ENCODE peak calls at places on chromosomes 4 and X, in nine cellular contexts. W is body of pancreas, J is HL-60, S is psoas muscle, I is BE2C, R is Peyer's patch, Z is neuronal stem cell, K is SJSA1, L is astrocyte of the spinal cord. E is an unnamed sample.

GRCh38 chrX:105331244-105331643 is 110.8 kb upstream of the TEX13A start:
- DNase-seq in J (no peak), K (no peak), S (no peak), I (no peak), R (no peak), Z (no peak), W (no peak), L (peak; percentile 67), E (peak; percentile 21)

GRCh38 chr4:169090479-169091215 is 80.6 kb upstream of the CBR4 start:
- DNase-seq in I (no peak), K (no peak), R (no peak), J (peak; percentile 50), W (no peak), Z (no peak), L (no peak), S (no peak), E (no peak)

GRCh38 chrX:63764946-63765345 is 20.1 kb downstream of the ARHGEF9 start:
- DNase-seq in S (no peak), L (peak; percentile 11), I (no peak), W (no peak), K (no peak), R (no peak), J (no peak), Z (no peak), E (no peak)

GRCh38 chr4:95549246-95550138 is 719 bp upstream of the UNC5C start:
- DNase-seq in Z (peak; percentile 43), W (peak; percentile 21), L (peak; percentile 63), J (peak; percentile 69), K (peak; percentile 44), I (no peak), R (peak; percentile 54), S (peak; percentile 45), E (no peak)

GRCh38 chrX:13411496-13412207 is 91.8 kb upstream of the ATXN3L start:
- DNase-seq in R (no peak), S (no peak), L (no peak), J (no peak), I (no peak), W (no peak), Z (no peak), K (no peak), E (no peak)

GRCh38 chr4:19224820-19225219 is 1026.9 kb upstream of the SLIT2 start:
- DNase-seq in K (peak; percentile 48), R (no peak), I (no peak), Z (no peak), W (no peak), S (no peak), L (peak; percentile 59), J (no peak), E (no peak)

GRCh38 chr4:82744284-82744963 is 54.2 kb downstream of the SCD5 start:
- DNase-seq in R (no peak), K (no peak), W (peak; percentile 87), I (no peak), S (no peak), Z (no peak), L (peak; percentile 7), J (no peak), E (no peak)

GRCh38 chr4:3416270-3416669 is 25.5 kb upstream of the HGFAC start:
- DNase-seq in W (no peak), S (no peak), R (peak; percentile 18), K (no peak), L (no peak), J (no peak), Z (no peak), I (no peak), E (no peak)

DNA sequence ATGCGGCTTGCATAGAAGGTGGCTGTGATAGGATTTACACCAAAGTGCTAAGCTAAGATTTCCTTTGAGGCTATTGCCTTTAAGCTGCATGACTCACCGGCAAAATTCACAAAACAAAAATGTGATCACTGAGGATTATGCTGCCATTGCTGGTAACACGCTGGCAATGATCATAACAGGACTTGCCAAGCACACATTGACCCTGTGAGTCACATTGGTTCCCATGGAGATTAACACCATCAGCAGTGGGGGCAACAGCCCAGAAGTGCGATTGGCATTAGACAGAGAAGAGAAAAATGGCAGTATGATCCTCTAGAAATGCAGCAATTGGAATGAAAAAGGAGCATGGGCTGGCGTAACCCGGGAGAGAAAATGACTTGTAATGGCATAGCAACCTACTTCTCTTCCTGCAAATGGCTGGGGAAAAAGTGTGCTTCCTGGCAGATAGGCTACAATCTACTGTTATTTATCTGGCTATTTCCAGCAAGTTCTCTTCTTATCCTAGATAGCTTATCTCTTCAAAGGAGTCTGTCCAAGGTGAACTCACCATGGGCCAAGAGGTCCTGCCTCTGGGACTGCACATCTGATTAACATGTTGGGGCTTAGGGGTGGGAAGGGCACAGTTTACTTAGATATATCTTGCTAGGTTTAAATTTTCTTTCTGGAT is 314.2 kb upstream of the IGFBP7 start:
- DNase-seq in Z (no peak), W (peak; percentile 66), J (no peak), K (no peak), S (no peak), L (peak; percentile 95), R (no peak), I (no peak), E (peak; percentile 45)
- H3K4me3 ChIP-seq in Z (no peak overlapping the region), W (no peak overlapping the region), J (no peak overlapping the region), K (no peak overlapping the region), S (no peak overlapping the region), L (no peak overlapping the region), R (no peak overlapping the region), I (no peak overlapping the region), E (no peak overlapping the region)

DNA sequence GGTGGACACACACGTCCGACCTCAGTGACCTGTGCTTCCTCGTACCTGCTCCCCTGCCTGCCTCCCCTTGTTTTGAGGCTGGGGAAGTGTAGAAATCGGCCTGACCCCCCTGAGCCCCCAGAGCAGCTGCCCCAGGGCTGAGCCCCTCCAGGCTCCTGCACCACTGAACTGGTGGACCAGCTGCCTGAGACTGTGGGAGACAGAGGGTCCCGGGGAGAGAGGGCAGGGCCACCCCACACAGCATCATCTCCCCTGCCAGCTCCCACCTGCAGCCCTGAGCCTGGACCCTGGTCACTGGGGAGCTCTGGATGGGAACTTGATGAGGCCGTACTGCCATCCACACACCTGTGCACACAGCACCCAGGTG is 15.0 kb upstream of the NAT8L start:
- DNase-seq in I (no peak), S (no peak), K (no peak), L (no peak), R (peak; percentile 37), J (no peak), Z (no peak), W (no peak), E (no peak)
- H3K4me3 ChIP-seq in I (no peak overlapping the region), S (no peak overlapping the region), K (no peak overlapping the region), L (no peak overlapping the region), R (no peak overlapping the region), J (no peak overlapping the region), Z (no peak overlapping the region), W (no peak overlapping the region), E (no peak overlapping the region)

DNA sequence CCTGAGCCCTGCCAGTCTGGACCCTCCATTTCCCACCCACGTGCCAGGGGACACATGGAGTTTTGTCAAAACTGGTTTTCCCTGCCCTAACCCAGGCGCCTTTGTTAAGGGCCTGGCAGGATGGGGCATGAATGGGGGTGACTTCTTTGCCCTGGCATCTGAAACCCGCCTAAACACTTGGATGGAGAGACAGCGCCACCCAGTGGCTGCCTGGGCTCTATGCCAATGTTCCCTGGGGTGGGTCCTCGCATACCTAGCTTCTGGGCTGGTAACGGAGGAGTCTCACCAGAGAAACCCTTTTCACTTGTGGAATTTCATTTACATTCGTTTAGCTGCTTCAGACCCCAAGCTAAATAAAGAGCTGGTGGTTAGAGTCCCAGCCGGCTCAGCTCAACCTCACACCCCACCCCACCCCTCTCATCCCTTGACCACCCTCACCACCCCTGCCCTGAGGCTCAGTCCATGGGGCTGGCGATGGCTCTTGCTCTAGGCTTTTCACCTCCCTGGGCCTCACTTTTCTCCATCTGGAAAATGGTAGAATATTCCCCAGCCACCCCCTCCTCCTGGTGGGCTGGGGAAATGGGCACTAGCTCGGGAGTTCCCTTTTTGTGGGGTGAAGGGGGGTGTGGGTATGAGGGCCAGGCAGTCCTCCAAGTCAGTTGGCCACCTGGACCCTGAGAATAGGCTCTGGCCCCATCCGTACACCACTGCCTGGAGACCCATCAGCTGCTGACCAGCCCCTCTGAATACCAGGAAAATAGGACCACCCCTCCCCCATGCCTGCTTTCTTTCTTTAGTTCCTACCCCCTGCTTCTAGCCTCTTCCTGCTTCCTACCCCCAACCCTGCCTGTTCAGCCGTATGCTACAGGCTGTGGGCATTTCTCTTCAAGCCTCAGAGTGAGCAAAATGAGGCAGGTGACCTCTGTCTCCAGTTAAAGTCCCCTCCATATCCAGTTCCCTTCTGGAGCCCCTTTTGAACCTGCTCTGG is 57.1 kb upstream of the PJA1 start:
- DNase-seq in K (peak; percentile 21), Z (peak; percentile 88), I (peak; percentile 75), J (peak; percentile 58), R (peak; percentile 70), L (peak; percentile 52), W (peak; percentile 66), S (peak; percentile 56), E (peak; percentile 1)
- H3K4me3 ChIP-seq in K (no peak overlapping the region), Z (no peak overlapping the region), I (no peak overlapping the region), J (no peak overlapping the region), R (no peak overlapping the region), L (no peak overlapping the region), W (no peak overlapping the region), S (no peak overlapping the region), E (no peak overlapping the region)

GRCh38 chr4:53859305-53859704 is 205.1 kb downstream of the CHIC2 start:
- DNase-seq in K (no peak), L (no peak), R (no peak), J (no peak), Z (no peak), I (no peak), S (no peak), W (no peak), E (no peak)

GRCh38 chr4:53863163-53863562 is 201.2 kb downstream of the CHIC2 start:
- DNase-seq in Z (no peak), K (no peak), J (no peak), W (no peak), L (peak; percentile 65), S (peak; percentile 21), R (no peak), I (no peak), E (no peak)

GRCh38 chr4:53863731-53864130 is 200.7 kb downstream of the CHIC2 start:
- DNase-seq in S (no peak), K (no peak), J (no peak), L (peak; percentile 14), W (no peak), R (no peak), I (peak; percentile 7), Z (no peak), E (no peak)

GRCh38 chr4:53865031-53865430 is 199.4 kb downstream of the CHIC2 start:
- DNase-seq in W (no peak), I (no peak), L (no peak), S (no peak), J (no peak), Z (no peak), K (no peak), R (no peak), E (no peak)

DNA sequence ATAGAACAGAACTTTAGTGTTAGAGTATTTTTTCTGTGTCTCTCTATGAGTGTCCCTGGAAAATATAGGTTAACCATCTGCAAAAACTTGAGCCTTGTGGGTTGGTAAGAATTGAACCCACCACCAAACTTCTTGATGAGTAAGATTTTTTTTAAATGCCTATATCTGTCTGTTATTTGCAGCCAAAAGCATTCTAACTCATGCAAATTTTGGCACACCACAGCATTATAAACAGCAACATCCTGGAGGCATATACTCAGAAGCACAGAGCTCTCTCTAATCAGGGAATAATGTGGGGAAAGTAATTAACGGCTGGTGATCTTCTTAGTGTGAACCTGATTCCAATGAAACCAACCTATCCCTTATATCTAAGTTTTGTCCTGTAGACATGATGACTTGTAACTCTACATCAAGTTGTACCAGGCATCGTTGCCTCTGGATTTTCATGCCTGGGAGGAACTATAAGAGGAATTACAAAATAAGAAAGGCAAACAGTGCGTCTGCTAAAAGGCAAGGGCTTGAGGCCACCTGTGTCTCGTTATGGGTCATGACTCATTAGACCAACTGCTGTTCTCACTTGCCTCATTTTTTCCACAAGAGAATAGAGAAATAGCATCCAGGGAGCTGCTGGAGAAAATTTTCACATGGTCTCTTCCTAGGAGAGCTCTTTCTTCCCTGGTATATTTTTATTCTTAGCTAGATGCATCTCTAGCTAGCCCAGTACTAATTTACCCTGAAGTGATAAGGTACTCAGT is 202.4 kb downstream of the CHIC2 start:
- DNase-seq in I (no peak), W (no peak), K (peak; percentile 14), R (no peak), J (no peak), S (peak; percentile 25), L (peak; percentile 96), Z (no peak), E (peak; percentile 93)
- H3K4me3 ChIP-seq in I (no peak overlapping the region), W (no peak overlapping the region), K (no peak overlapping the region), R (no peak overlapping the region), J (no peak overlapping the region), S (no peak overlapping the region), L (no peak overlapping the region), Z (no peak overlapping the region), E (no peak overlapping the region)